ENCODE peak calls at places on chromosomes 6 and 20, in six cellular contexts. T is IMR-90, Y is neuronal stem cell, X is mesendoderm, I is H1, F is trophoblast cell. C is an unnamed sample.

GRCh38 chr20:34522969-34523871 is 7.0 kb downstream of the DYNLRB1 start:
- DNase-seq in T (peak), Y (no peak), X (peak), I (no peak), F (peak), C (peak)

GRCh38 chr20:40715491-40715890 is 26.5 kb upstream of the MAFB start:
- DNase-seq in T (no peak), Y (no peak), X (no peak), I (no peak), F (peak), C (no peak)

GRCh38 chr20:18050628-18051027 is 7.1 kb downstream of the OVOL2 start:
- DNase-seq in T (no peak), Y (no peak), X (no peak), I (no peak), F (no peak), C (no peak)

GRCh38 chr6:19465240-19465639 is 371.9 kb upstream of the ID4 start:
- DNase-seq in T (no peak), Y (no peak), X (no peak), I (no peak), F (no peak), C (peak)

GRCh38 chr6:16335176-16335575 is 96.8 kb downstream of the GMPR start:
- DNase-seq in T (no peak), Y (no peak), X (no peak), I (no peak), F (no peak), C (no peak)

GRCh38 chr6:2942916-2943563 is 28.3 kb downstream of the SERPINB6 start:
- DNase-seq in T (no peak), Y (no peak), X (peak), I (no peak), F (no peak), C (no peak)

GRCh38 chr6:25692472-25692871 is 40.5 kb downstream of the SCGN start:
- DNase-seq in T (no peak), Y (peak), X (peak), I (no peak), F (no peak), C (no peak)

GRCh38 chr20:15370370-15370769 is 1033.0 kb upstream of the FLRT3 start:
- DNase-seq in T (no peak), Y (no peak), X (no peak), I (no peak), F (no peak), C (no peak)

GRCh38 chr20:19367591-19367990 is 155.1 kb downstream of the SLC24A3 start:
- DNase-seq in T (no peak), Y (no peak), X (no peak), I (no peak), F (no peak), C (no peak)

GRCh38 chr20:50203951-50204937 is 13.6 kb downstream of the CEBPB start:
- DNase-seq in T (no peak), Y (no peak), X (no peak), I (no peak), F (no peak), C (no peak)

GRCh38 chr6:48111143-48111506 is at the start of gene PTCHD4:
- DNase-seq in T (peak), Y (no peak), X (peak), I (peak), F (peak), C (peak)

GRCh38 chr6:111691345-111692225 is 85.9 kb upstream of the TRAF3IP2 start:
- DNase-seq in T (no peak), Y (no peak), X (no peak), I (no peak), F (no peak), C (peak)

GRCh38 chr6:167027308-167027707 is 28.1 kb downstream of the CEP43 start:
- DNase-seq in T (no peak), Y (no peak), X (no peak), I (no peak), F (no peak), C (no peak)

GRCh38 chr6:83867527-83868161 is 8.2 kb downstream of the CYB5R4 start:
- DNase-seq in T (peak), Y (peak), X (peak), I (no peak), F (peak), C (peak)

GRCh38 chr20:25865715-25866656 is 169.3 kb upstream of the ZNF337 start:
- DNase-seq in T (peak), Y (peak), X (peak), I (no peak), F (peak), C (peak)

GRCh38 chr6:127120109-127120786 is 1.8 kb downstream of the RSPO3 start:
- DNase-seq in T (no peak), Y (no peak), X (peak), I (no peak), F (no peak), C (no peak)

GRCh38 chr20:60586417-60587105 is 628.3 kb downstream of the CDH26 start:
- DNase-seq in T (no peak), Y (no peak), X (peak), I (no peak), F (no peak), C (no peak)

GRCh38 chr6:75416443-75416842 is 77.2 kb downstream of the FILIP1 start:
- DNase-seq in T (no peak), Y (no peak), X (no peak), I (no peak), F (no peak), C (no peak)

GRCh38 chr6:166085498-166085897 is 82.2 kb downstream of the TBXT start:
- DNase-seq in T (no peak), Y (no peak), X (no peak), I (no peak), F (no peak), C (no peak)

GRCh38 chr20:17495826-17496225 is 35.4 kb downstream of the BFSP1 start:
- DNase-seq in T (no peak), Y (no peak), X (no peak), I (no peak), F (no peak), C (no peak)

GRCh38 chr6:89372506-89372901 is 20.0 kb upstream of the UBE2J1 start:
- DNase-seq in T (no peak), Y (no peak), X (no peak), I (no peak), F (no peak), C (peak)

GRCh38 chr20:1509237-1509636 is 18.0 kb upstream of the SIRPB2 start:
- DNase-seq in T (peak), Y (no peak), X (peak), I (no peak), F (no peak), C (no peak)

GRCh38 chr20:50930139-50931047 is 844 bp downstream of the ADNP start:
- DNase-seq in T (no peak), Y (peak), X (no peak), I (no peak), F (no peak), C (no peak)

GRCh38 chr6:42030585-42031506 is 19.5 kb upstream of the TAF8 start:
- DNase-seq in T (no peak), Y (no peak), X (peak), I (no peak), F (no peak), C (peak)

GRCh38 chr6:152160346-152160745 is 352.9 kb downstream of the ESR1 start:
- DNase-seq in T (no peak), Y (no peak), X (no peak), I (no peak), F (no peak), C (no peak)

GRCh38 chr6:9487128-9487527 is 927.7 kb downstream of the TFAP2A start:
- DNase-seq in T (peak), Y (no peak), X (no peak), I (no peak), F (no peak), C (peak)

GRCh38 chr20:3803854-3804253 is 7.7 kb downstream of the CDC25B start:
- DNase-seq in T (no peak), Y (no peak), X (no peak), I (no peak), F (no peak), C (no peak)

GRCh38 chr6:157644043-157644810 is 178.8 kb upstream of the SNX9 start:
- DNase-seq in T (no peak), Y (no peak), X (no peak), I (no peak), F (no peak), C (peak)

GRCh38 chr20:46894579-46894958 is at the start of gene EYA2:
- DNase-seq in T (peak), Y (peak), X (peak), I (no peak), F (no peak), C (no peak)

GRCh38 chr6:109174911-109175310 is 79.6 kb downstream of the CEP57L1 start:
- DNase-seq in T (no peak), Y (no peak), X (no peak), I (no peak), F (no peak), C (no peak)

GRCh38 chr6:35727206-35727934 is 9.5 kb upstream of the ARMC12 start:
- DNase-seq in T (peak), Y (no peak), X (peak), I (no peak), F (no peak), C (peak)

GRCh38 chr20:52975024-52975732 is 3.0 kb downstream of the TSHZ2 start:
- DNase-seq in T (no peak), Y (no peak), X (no peak), I (no peak), F (no peak), C (peak)

GRCh38 chr6:138541793-138542481 is 42.6 kb upstream of the NHSL1 start:
- DNase-seq in T (no peak), Y (no peak), X (peak), I (no peak), F (no peak), C (peak)

GRCh38 chr6:106163446-106163965 is 77.4 kb downstream of the PRDM1 start:
- DNase-seq in T (peak), Y (no peak), X (peak), I (no peak), F (no peak), C (peak)

GRCh38 chr20:4633379-4633778 is 88.3 kb upstream of the PRND start:
- DNase-seq in T (no peak), Y (no peak), X (peak), I (no peak), F (no peak), C (no peak)

GRCh38 chr6:116073765-116074450 is 13.2 kb upstream of the FRK start:
- DNase-seq in T (peak), Y (no peak), X (no peak), I (no peak), F (peak), C (peak)

GRCh38 chr20:19850190-19850533 is 92.1 kb downstream of the RIN2 start:
- DNase-seq in T (no peak), Y (no peak), X (no peak), I (no peak), F (no peak), C (peak)

GRCh38 chr6:83113258-83113657 is 45.8 kb downstream of the DOP1A start:
- DNase-seq in T (peak), Y (no peak), X (no peak), I (no peak), F (no peak), C (no peak)

GRCh38 chr6:166318649-166319600 is 10.7 kb upstream of the PRR18 start:
- DNase-seq in T (no peak), Y (no peak), X (peak), I (no peak), F (no peak), C (no peak)

GRCh38 chr6:131013495-131013894 is 49.5 kb downstream of the EPB41L2 start:
- DNase-seq in T (peak), Y (no peak), X (no peak), I (no peak), F (no peak), C (peak)

GRCh38 chr6:131015630-131016263 is 47.3 kb downstream of the EPB41L2 start:
- DNase-seq in T (peak), Y (no peak), X (no peak), I (no peak), F (no peak), C (peak)

GRCh38 chr6:131014080-131014776 is 48.8 kb downstream of the EPB41L2 start:
- DNase-seq in T (no peak), Y (no peak), X (no peak), I (no peak), F (no peak), C (no peak)

GRCh38 chr6:131017962-131018361 is 45.1 kb downstream of the EPB41L2 start:
- DNase-seq in T (no peak), Y (no peak), X (no peak), I (no peak), F (no peak), C (no peak)

GRCh38 chr6:131015192-131015591 is 47.9 kb downstream of the EPB41L2 start:
- DNase-seq in T (no peak), Y (no peak), X (no peak), I (no peak), F (no peak), C (peak)
- H3K4me3 ChIP-seq in T (no peak), Y (no peak), X (no peak), I (no peak), F (no peak), C (no peak)

GRCh38 chr6:133964052-133964451 is 11.0 kb downstream of the TBPL1 start:
- DNase-seq in T (peak), Y (no peak), X (no peak), I (no peak), F (peak), C (peak)
- H3K23ac ChIP-seq in T (no peak), Y (no peak), X (no peak), I (no peak), F (no peak), C (no peak)

GRCh38 chr6:136038531-136038930 is 187.0 kb downstream of the PDE7B start:
- DNase-seq in T (no peak), Y (no peak), X (no peak), I (no peak), F (no peak), C (no peak)
- H3K4me3 ChIP-seq in T (peak), Y (no peak), X (no peak), I (no peak), F (no peak), C (no peak)

GRCh38 chr6:5595184-5595583 is 333.9 kb downstream of the FARS2 start:
- DNase-seq in T (no peak), Y (no peak), X (no peak), I (no peak), F (no peak), C (no peak)
- H3K23ac ChIP-seq in T (no peak), Y (no peak), X (no peak), I (no peak), F (no peak), C (no peak)

GRCh38 chr6:170159040-170159965 is 131.6 kb downstream of the DLL1 start:
- DNase-seq in T (no peak), Y (no peak), X (no peak), I (no peak), F (no peak), C (no peak)
- H3K4me3 ChIP-seq in T (no peak), Y (no peak), X (no peak), I (no peak), F (no peak), C (no peak)

GRCh38 chr6:13074746-13075490 is 253.4 kb downstream of the TBC1D7 start:
- DNase-seq in T (no peak), Y (no peak), X (no peak), I (no peak), F (no peak), C (no peak)
- H3K23ac ChIP-seq in T (no peak), Y (no peak), X (no peak), I (no peak), F (no peak), C (no peak)

GRCh38 chr6:50850860-50851259 is 32.2 kb downstream of the TFAP2B start:
- DNase-seq in T (no peak), Y (no peak), X (no peak), I (no peak), F (no peak), C (no peak)
- H3K4me3 ChIP-seq in T (no peak), Y (no peak), X (no peak), I (peak), F (peak), C (no peak)

C was measured in mesenchymal stem cell.